ENCODE peak calls at places on chromosomes 16 and 17, in four cellular contexts. One of them, this sample, is unnamed.
A peak's percentile ranks its signal among the peaks of the same experiment; 100 is the strongest.

GRCh38 chr16:49776085-49776501 is 79.8 kb downstream of the ZNF423 start:
- DNase-seq in pancreas: no peak
- DNase-seq in HT-29: no peak
- DNase-seq in T-cell: no peak
- DNase-seq in this sample: no peak

GRCh38 chr17:79666111-79666510 is 55.3 kb upstream of the RBFOX3 start:
- DNase-seq in HT-29: no peak
- DNase-seq in pancreas: no peak
- DNase-seq in T-cell: no peak
- DNase-seq in this sample: no peak

GRCh38 chr16:86994651-86995171 is 322.5 kb downstream of the C16orf95 start:
- DNase-seq in pancreas: no peak
- DNase-seq in T-cell: no peak
- DNase-seq in HT-29: no peak
- DNase-seq in this sample: no peak

GRCh38 chr16:20911361-20911760 is 10.8 kb downstream of the LYRM1 start:
- DNase-seq in pancreas: no peak
- DNase-seq in HT-29: no peak
- DNase-seq in T-cell: no peak
- DNase-seq in this sample: no peak

GRCh38 chr16:27245276-27246231 is 23.0 kb downstream of the NSMCE1 start:
- DNase-seq in T-cell: no peak
- DNase-seq in HT-29: no peak
- DNase-seq in pancreas: no peak
- DNase-seq in this sample: peak; percentile 54

GRCh38 chr17:39591958-39592954 is 15.5 kb downstream of the NEUROD2 start:
- DNase-seq in pancreas: peak; percentile 64
- DNase-seq in HT-29: peak; percentile 85
- DNase-seq in T-cell: no peak
- DNase-seq in this sample: no peak

GRCh38 chr16:84633622-84634021 is 14.7 kb upstream of the KLHL36 start:
- DNase-seq in pancreas: no peak
- DNase-seq in HT-29: no peak
- DNase-seq in T-cell: no peak
- DNase-seq in this sample: no peak

GRCh38 chr17:64455993-64456885 is 7.3 kb downstream of the MILR1 start:
- DNase-seq in T-cell: peak; percentile 11
- DNase-seq in HT-29: no peak
- DNase-seq in pancreas: no peak
- DNase-seq in this sample: no peak

GRCh38 chr16:82748026-82748425 is 121.3 kb downstream of the CDH13 start:
- DNase-seq in pancreas: no peak
- DNase-seq in T-cell: no peak
- DNase-seq in HT-29: peak; percentile 3
- DNase-seq in this sample: no peak

GRCh38 chr17:72087876-72088275 is 32.9 kb upstream of the SOX9 start:
- DNase-seq in pancreas: no peak
- DNase-seq in HT-29: no peak
- DNase-seq in T-cell: no peak
- DNase-seq in this sample: no peak

GRCh38 chr16:85286970-85287814 is 174.9 kb upstream of the CIBAR2 start:
- DNase-seq in HT-29: no peak
- DNase-seq in T-cell: no peak
- DNase-seq in pancreas: no peak
- DNase-seq in this sample: no peak

GRCh38 chr16:68116256-68116853 is 31.2 kb downstream of the NFATC3 start:
- DNase-seq in HT-29: peak; percentile 42
- DNase-seq in pancreas: no peak
- DNase-seq in T-cell: no peak
- DNase-seq in this sample: no peak

GRCh38 chr17:41935641-41936040 is 5.2 kb downstream of the ODAD4 start:
- DNase-seq in pancreas: no peak
- DNase-seq in HT-29: no peak
- DNase-seq in T-cell: no peak
- DNase-seq in this sample: no peak

GRCh38 chr17:4204676-4205075 is 59.1 kb downstream of the ANKFY1 start:
- DNase-seq in pancreas: no peak
- DNase-seq in T-cell: no peak
- DNase-seq in HT-29: no peak
- DNase-seq in this sample: peak; percentile 24

GRCh38 chr16:81987121-81987520 is 24.1 kb downstream of the SDR42E1 start:
- DNase-seq in pancreas: no peak
- DNase-seq in T-cell: no peak
- DNase-seq in HT-29: no peak
- DNase-seq in this sample: no peak

GRCh38 chr17:57876866-57877237 is 27.0 kb upstream of the MRPS23 start:
- DNase-seq in pancreas: no peak
- DNase-seq in T-cell: no peak
- DNase-seq in HT-29: no peak
- DNase-seq in this sample: no peak

GRCh38 chr16:65119905-65120341 is 1.9 kb downstream of the CDH11 start:
- DNase-seq in T-cell: no peak
- DNase-seq in HT-29: no peak
- DNase-seq in pancreas: no peak
- DNase-seq in this sample: no peak

GRCh38 chr16:57720142-57720575 is 15.4 kb upstream of the KATNB1 start:
- DNase-seq in pancreas: peak; percentile 72
- DNase-seq in T-cell: peak; percentile 41
- DNase-seq in HT-29: peak; percentile 73
- DNase-seq in this sample: peak; percentile 37

GRCh38 chr17:8016632-8017424 is 14.4 kb downstream of the GUCY2D start:
- DNase-seq in pancreas: peak; percentile 71
- DNase-seq in HT-29: no peak
- DNase-seq in T-cell: peak; percentile 41
- DNase-seq in this sample: peak; percentile 60

GRCh38 chr17:4156750-4157381 is 13.9 kb downstream of the CYB5D2 start:
- DNase-seq in T-cell: no peak
- DNase-seq in HT-29: no peak
- DNase-seq in pancreas: no peak
- DNase-seq in this sample: no peak

GRCh38 chr17:44569459-44569858 is 12.2 kb downstream of the FZD2 start:
- DNase-seq in T-cell: no peak
- DNase-seq in HT-29: no peak
- DNase-seq in pancreas: no peak
- DNase-seq in this sample: no peak

GRCh38 chr17:41785091-41785875 is 1.2 kb downstream of the JUP start:
- DNase-seq in HT-29: peak; percentile 64
- DNase-seq in T-cell: no peak
- DNase-seq in pancreas: no peak
- DNase-seq in this sample: peak; percentile 62

GRCh38 chr17:74987909-74988711 is 678 bp downstream of the CDR2L start:
- DNase-seq in T-cell: peak; percentile 11
- DNase-seq in pancreas: peak; percentile 72
- DNase-seq in HT-29: peak; percentile 43
- DNase-seq in this sample: peak; percentile 81

GRCh38 chr16:2429771-2430663 is 770 bp downstream of the CCNF start:
- DNase-seq in T-cell: peak; percentile 17
- DNase-seq in pancreas: no peak
- DNase-seq in HT-29: peak; percentile 56
- DNase-seq in this sample: no peak

GRCh38 chr17:14061666-14062560 is 7.4 kb upstream of the COX10 start:
- DNase-seq in T-cell: no peak
- DNase-seq in pancreas: no peak
- DNase-seq in HT-29: peak; percentile 54
- DNase-seq in this sample: no peak

GRCh38 chr16:66519482-66519881 is 30.4 kb downstream of the TK2 start:
- DNase-seq in pancreas: no peak
- DNase-seq in HT-29: no peak
- DNase-seq in T-cell: no peak
- DNase-seq in this sample: no peak

GRCh38 chr17:36911007-36911406 is 26.3 kb upstream of the LHX1 start:
- DNase-seq in pancreas: no peak
- DNase-seq in HT-29: no peak
- DNase-seq in T-cell: no peak
- DNase-seq in this sample: no peak

GRCh38 chr17:56595831-56596740 is 2.6 kb downstream of the NOG start:
- DNase-seq in T-cell: no peak
- DNase-seq in HT-29: no peak
- DNase-seq in pancreas: no peak
- DNase-seq in this sample: no peak

GRCh38 chr17:74930535-74931036 is 5.1 kb upstream of the OTOP3 start:
- DNase-seq in T-cell: no peak
- DNase-seq in HT-29: no peak
- DNase-seq in pancreas: no peak
- DNase-seq in this sample: no peak

GRCh38 chr17:50063516-50064252 is 7.8 kb downstream of the ITGA3 start:
- DNase-seq in T-cell: no peak
- DNase-seq in HT-29: no peak
- DNase-seq in pancreas: no peak
- DNase-seq in this sample: no peak

GRCh38 chr16:80230328-80231117 is 310.3 kb upstream of the DYNLRB2 start:
- DNase-seq in T-cell: no peak
- DNase-seq in HT-29: no peak
- DNase-seq in pancreas: no peak
- DNase-seq in this sample: no peak

GRCh38 chr17:31745964-31746650 is 112.9 kb downstream of the COPRS start:
- DNase-seq in pancreas: no peak
- DNase-seq in T-cell: no peak
- DNase-seq in HT-29: no peak
- DNase-seq in this sample: no peak

GRCh38 chr16:7713244-7713643 is 380.6 kb downstream of the RBFOX1 start:
- DNase-seq in pancreas: no peak
- DNase-seq in HT-29: no peak
- DNase-seq in T-cell: no peak
- DNase-seq in this sample: no peak

GRCh38 chr16:4980691-4981090 is 22.6 kb downstream of the SEC14L5 start:
- DNase-seq in T-cell: no peak
- DNase-seq in pancreas: no peak
- DNase-seq in HT-29: no peak
- DNase-seq in this sample: no peak

GRCh38 chr17:67999291-67999911 is 3.1 kb upstream of the C17orf58 start:
- DNase-seq in T-cell: no peak
- DNase-seq in HT-29: peak; percentile 38
- DNase-seq in pancreas: no peak
- DNase-seq in this sample: no peak

GRCh38 chr16:84553873-84554399 is 49.5 kb upstream of the MEAK7 start:
- DNase-seq in T-cell: peak; percentile 72
- DNase-seq in pancreas: no peak
- DNase-seq in HT-29: no peak
- DNase-seq in this sample: no peak

This sample was measured in left colon.